ENCODE peak calls at places on chromosome 10, in five cellular contexts. V is breast epithelium, L is ovary, X is fibroblast of lung, J is tibial artery. N is an unnamed sample.

GRCh38 chr10:19347592-19347991 is 299.0 kb downstream of the MALRD1 start:
- DNase-seq in V (no peak), L (no peak), X (no peak), J (no peak), N (peak)

GRCh38 chr10:86019141-86019540 is 347.5 kb downstream of the GRID1 start:
- DNase-seq in V (no peak), L (no peak), X (no peak), J (no peak), N (no peak)

GRCh38 chr10:132440791-132441565 is 44.0 kb downstream of the PWWP2B start:
- DNase-seq in V (no peak), L (no peak), X (no peak), J (no peak), N (no peak)

GRCh38 chr10:72426982-72427381 is 72.3 kb upstream of the DNAJB12 start:
- DNase-seq in V (no peak), L (no peak), X (no peak), J (no peak), N (no peak)

GRCh38 chr10:123297175-123297574 is 143.0 kb downstream of the BUB3 start:
- DNase-seq in V (no peak), L (no peak), X (no peak), J (no peak), N (no peak)

GRCh38 chr10:70480254-70480861 is 1.8 kb downstream of the PALD1 start:
- DNase-seq in V (no peak), L (no peak), X (no peak), J (no peak), N (no peak)

GRCh38 chr10:119663866-119664698 is 12.9 kb downstream of the BAG3 start:
- DNase-seq in V (no peak), L (no peak), X (no peak), J (no peak), N (peak)

GRCh38 chr10:68517188-68517587 is 10.1 kb downstream of the SLC25A16 start:
- DNase-seq in V (no peak), L (no peak), X (no peak), J (no peak), N (no peak)

GRCh38 chr10:61742812-61743211 is 80.1 kb downstream of the CABCOCO1 start:
- DNase-seq in V (no peak), L (no peak), X (no peak), J (no peak), N (no peak)

DNA sequence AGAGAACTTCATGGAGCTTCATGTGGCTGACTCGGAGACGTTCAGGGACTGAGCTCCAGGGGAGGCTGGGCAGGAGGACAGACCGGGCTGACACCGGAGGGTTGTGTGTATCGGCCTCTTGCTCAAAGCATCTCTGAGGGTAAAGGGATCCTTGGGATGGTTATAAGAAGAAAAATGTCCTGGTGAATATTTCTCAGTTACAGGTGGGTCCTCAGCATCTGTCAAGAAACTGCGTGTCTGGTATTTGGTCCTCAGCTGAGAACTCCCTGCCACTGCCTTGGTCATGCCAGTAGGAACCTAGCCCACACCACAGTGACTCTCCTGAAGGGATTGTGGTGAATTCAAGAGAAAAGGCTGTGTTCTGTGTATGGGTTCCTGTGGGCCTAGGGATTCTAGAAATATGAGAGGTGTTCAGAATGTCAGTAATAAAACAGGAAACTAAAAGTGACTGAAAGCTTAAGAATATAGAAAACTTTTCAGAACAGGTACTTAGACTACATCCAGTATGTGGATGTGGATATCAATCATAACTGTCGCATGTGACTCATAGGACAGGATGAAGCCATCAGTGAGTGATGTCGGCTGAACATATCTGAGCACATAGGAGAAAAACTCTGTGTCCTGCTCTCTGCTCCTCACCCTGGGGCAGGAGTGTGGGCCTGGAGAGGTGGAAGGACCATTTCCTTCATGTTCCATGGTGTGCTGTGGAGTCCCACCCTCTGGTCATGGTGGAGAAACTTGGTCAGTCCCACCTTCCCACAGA is 28.3 kb downstream of the MBL2 start:
- DNase-seq in V (no peak), L (no peak), X (no peak), J (no peak), N (no peak)
- H3K4me3 ChIP-seq in V (no peak), L (no peak), X (no peak), J (no peak), N (no peak)

DNA sequence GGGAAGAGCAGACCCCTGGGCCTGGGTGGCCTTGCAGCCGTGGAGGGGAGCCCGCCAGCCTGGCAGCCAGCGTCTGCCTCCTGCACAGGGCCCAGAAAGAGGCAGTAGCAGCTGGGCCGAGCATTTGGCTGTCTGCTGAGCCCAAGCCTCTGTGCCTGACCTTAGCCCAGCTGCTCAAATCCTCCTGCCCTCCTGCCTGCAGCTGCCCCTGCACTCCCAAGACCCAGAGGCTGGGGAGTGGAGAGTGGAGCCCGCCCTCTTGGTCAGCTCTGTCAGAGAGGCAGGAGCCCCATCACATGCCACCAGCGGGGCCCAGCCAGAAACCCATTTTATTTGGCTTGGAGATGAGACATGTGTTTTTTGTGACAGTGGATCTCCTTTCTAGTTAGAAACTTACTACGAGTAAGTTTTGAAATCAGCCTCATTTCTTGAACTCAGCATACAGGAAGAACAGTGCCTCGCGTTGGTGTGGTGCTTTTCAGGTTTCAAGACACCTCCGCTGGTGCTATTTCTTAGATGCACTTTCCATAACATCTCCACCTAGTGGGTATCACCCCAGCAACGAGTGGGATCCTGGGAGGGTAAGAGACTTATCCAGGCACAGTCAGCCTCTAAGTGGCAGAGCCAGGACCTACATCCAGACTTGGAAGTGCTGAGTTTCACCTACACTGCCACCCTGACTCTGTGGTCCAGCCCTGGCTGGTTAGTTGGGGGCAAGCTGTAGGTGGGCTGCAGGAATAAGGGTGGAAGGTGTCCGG is 477.1 kb downstream of the RPS24 start:
- DNase-seq in V (no peak), L (no peak), X (no peak), J (no peak), N (no peak)
- TF ChIP-seq CTCF in V (no peak), L (no peak), X (no peak), J (no peak), N (no peak)

GRCh38 chr10:118045154-118045841 is 1.4 kb downstream of the RAB11FIP2 start:
- DNase-seq in V (no peak), L (no peak), X (no peak), J (no peak), N (no peak)
- H3K4me3 ChIP-seq in V (peak), L (peak), X (peak), J (peak), N (peak)

GRCh38 chr10:115436999-115437398 is 343.8 kb downstream of the ATRNL1 start:
- DNase-seq in V (no peak), L (no peak), X (no peak), J (no peak), N (no peak)

GRCh38 chr10:115427611-115428010 is 334.4 kb downstream of the ATRNL1 start:
- DNase-seq in V (no peak), L (no peak), X (no peak), J (no peak), N (no peak)

DNA sequence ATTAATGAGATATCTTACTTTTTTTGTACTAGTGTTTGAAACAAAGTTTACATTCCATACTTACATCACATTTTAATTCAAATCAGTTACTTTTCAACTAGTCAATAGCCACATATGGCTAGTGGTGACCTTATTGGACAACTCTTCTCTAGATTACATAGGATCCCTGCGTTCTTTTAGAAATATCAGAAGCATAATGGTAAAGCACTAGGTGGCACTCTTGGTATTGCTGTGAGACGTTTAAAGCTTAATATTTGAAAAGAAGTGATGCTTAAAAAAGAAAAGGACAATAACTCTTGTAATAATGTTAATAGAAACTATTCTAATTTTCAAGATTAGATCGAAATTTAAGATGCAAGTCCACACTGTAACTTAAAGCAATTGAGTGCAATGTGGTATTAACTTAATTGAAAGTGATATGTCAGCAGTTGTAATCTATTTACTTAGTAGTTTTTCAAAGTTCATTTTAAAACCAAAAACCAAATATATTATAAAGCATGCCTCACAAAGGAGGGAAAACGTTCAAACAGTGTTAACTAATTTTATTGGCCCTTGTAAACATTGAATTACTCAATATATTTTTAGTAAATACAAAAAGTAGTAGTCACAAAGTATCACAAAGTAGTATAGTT is 339.1 kb downstream of the ATRNL1 start:
- DNase-seq in V (no peak), L (no peak), X (peak), J (no peak), N (no peak)
- TF ChIP-seq CTCF in V (no peak), L (no peak), X (peak), J (no peak), N (no peak)

DNA sequence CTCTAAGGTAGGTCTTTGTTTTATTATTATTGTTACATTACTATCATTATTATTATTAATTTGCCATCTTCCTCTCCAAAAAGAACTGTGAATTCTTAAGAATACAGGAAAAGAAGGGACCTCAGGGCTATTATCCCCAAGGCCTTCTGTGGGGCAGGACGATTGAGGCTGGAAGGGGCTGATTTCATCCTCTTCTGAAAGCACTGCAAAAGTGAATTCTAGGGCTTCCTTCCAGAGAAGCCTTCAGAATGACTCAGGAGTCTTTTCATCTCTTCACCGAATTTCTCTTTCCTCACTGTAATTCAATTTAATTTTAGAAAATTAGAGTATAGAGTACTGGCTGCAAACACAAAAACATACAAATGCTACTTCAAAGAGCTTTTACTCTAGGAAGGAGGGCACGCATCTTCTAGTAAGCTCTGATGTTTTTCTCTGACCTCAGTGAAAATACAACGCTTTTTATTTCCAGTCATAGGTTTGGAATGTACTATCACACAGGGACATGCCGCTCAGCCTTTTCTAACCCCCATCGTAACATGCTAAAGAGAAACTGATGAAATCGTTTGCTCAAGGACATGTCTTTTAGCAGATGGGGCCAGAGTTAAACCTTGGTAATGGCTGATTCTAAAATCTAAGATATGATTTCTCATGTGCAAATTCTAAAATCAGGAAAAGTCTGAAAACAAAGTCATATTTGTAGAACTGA is 280.3 kb upstream of the PITRM1 start:
- DNase-seq in V (no peak), L (no peak), X (peak), J (no peak), N (peak)
- H3K4me3 ChIP-seq in V (no peak), L (no peak), X (peak), J (no peak), N (peak)

GRCh38 chr10:130333185-130333584 is 197.0 kb downstream of the GLRX3 start:
- DNase-seq in V (no peak), L (no peak), X (no peak), J (no peak), N (no peak)
- TF ChIP-seq CTCF in V (no peak), L (no peak), X (no peak), J (no peak), N (no peak)

GRCh38 chr10:43689007-43689491 is 40.4 kb upstream of the ZNF32 start:
- DNase-seq in V (no peak), L (no peak), X (no peak), J (no peak), N (no peak)
- H3K4me3 ChIP-seq in V (peak), L (peak), X (no peak), J (peak), N (no peak)

DNA sequence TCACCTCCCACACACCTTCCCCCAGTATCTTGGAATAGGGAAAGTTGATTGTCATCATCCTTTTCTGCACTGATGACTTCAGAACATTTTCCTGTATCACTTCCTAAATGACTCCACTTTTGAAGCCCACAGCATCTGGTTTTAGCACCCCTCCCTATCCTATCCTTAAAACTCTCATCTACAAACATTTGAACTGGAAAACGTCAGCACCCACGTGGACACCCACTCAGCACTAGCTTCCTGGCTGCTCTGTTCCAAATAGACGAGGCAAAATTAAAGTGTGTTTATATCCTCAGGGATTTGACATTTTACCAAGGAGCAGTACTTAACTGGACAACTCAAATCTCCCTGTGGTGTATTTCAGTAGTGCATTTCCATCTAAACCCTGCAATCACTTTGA is 73.9 kb downstream of the REEP3 start:
- DNase-seq in V (no peak), L (no peak), X (no peak), J (no peak), N (peak)
- TF ChIP-seq CTCF in V (no peak), L (no peak), X (no peak), J (peak), N (no peak)

GRCh38 chr10:53598914-53599313 is 826.3 kb upstream of the MBL2 start:
- DNase-seq in V (no peak), L (no peak), X (peak), J (no peak), N (no peak)
- H3K4me3 ChIP-seq in V (no peak), L (no peak), X (no peak), J (no peak), N (no peak)

GRCh38 chr10:78150756-78151155 is 117.1 kb downstream of the RPS24 start:
- DNase-seq in V (no peak), L (no peak), X (no peak), J (no peak), N (no peak)

DNA sequence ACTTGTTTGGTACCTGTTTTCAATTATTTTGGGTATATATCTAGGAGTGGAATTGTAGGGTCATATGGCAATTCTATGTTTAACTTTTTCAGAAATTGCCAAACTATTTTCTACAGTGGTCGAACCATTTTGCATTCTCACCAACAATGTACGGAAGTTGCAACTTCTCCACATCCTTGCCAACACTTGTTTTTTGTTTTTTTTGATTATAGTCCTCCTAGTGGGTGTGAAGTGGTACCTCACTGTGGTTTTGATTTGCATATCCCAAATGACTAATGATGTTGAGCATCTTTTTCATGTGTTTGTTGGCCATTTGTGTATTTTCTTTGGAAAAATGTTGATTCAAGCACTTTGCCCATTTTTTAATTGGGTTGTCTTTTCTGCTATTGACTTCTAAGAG is 122.1 kb downstream of the RPS24 start:
- DNase-seq in V (no peak), L (no peak), X (no peak), J (no peak), N (no peak)
- TF ChIP-seq CTCF in V (no peak), L (no peak), X (no peak), J (no peak), N (peak)

N was measured in fibroblast of the aortic adventitia.